ENCODE peak calls at places on chromosome 18, in nine cellular contexts. One of them, this sample, is unnamed. For H3K27me3 and H3K36me3, the result is how much of the 10 kb centered on the place peaks cover.

GRCh38 chr18:35239314-35239713 is 1.5 kb upstream of the ZNF397 start:
- DNase-seq in CD8-positive, alpha-beta memory T cell: no peak
- DNase-seq in WERI-Rb-1: no peak
- DNase-seq in heart left ventricle: no peak
- DNase-seq in breast epithelium: no peak
- DNase-seq in GM23338: no peak
- DNase-seq in NT2/D1: no peak
- DNase-seq in mesendoderm: no peak
- DNase-seq in HAP-1: no peak
- DNase-seq in this sample: no peak

GRCh38 chr18:52152036-52152435 is 188.0 kb upstream of the DCC start:
- DNase-seq in CD8-positive, alpha-beta memory T cell: no peak
- DNase-seq in WERI-Rb-1: no peak
- DNase-seq in heart left ventricle: no peak
- DNase-seq in breast epithelium: no peak
- DNase-seq in GM23338: no peak
- DNase-seq in NT2/D1: no peak
- DNase-seq in mesendoderm: no peak
- DNase-seq in HAP-1: no peak
- DNase-seq in this sample: no peak

GRCh38 chr18:21762181-21762772 is 21.7 kb downstream of the MIB1 start:
- DNase-seq in CD8-positive, alpha-beta memory T cell: no peak
- DNase-seq in WERI-Rb-1: no peak
- DNase-seq in heart left ventricle: no peak
- DNase-seq in breast epithelium: no peak
- DNase-seq in GM23338: no peak
- DNase-seq in NT2/D1: no peak
- DNase-seq in mesendoderm: no peak
- DNase-seq in HAP-1: no peak
- DNase-seq in this sample: no peak

GRCh38 chr18:49016648-49017539 is 66.1 kb upstream of the SMAD7 start:
- DNase-seq in CD8-positive, alpha-beta memory T cell: no peak
- DNase-seq in WERI-Rb-1: peak
- DNase-seq in heart left ventricle: peak
- DNase-seq in breast epithelium: peak
- DNase-seq in GM23338: peak
- DNase-seq in NT2/D1: no peak
- DNase-seq in mesendoderm: peak
- DNase-seq in HAP-1: peak
- DNase-seq in this sample: peak

GRCh38 chr18:58400337-58400885 is 228.5 kb downstream of the ALPK2 start:
- DNase-seq in CD8-positive, alpha-beta memory T cell: no peak
- DNase-seq in WERI-Rb-1: no peak
- DNase-seq in heart left ventricle: no peak
- DNase-seq in breast epithelium: no peak
- DNase-seq in GM23338: no peak
- DNase-seq in NT2/D1: no peak
- DNase-seq in mesendoderm: no peak
- DNase-seq in HAP-1: no peak
- DNase-seq in this sample: no peak

GRCh38 chr18:46657115-46657955 is at the start of gene LOXHD1:
- DNase-seq in CD8-positive, alpha-beta memory T cell: no peak
- DNase-seq in WERI-Rb-1: no peak
- DNase-seq in heart left ventricle: no peak
- DNase-seq in breast epithelium: no peak
- DNase-seq in GM23338: peak
- DNase-seq in NT2/D1: no peak
- DNase-seq in mesendoderm: peak
- DNase-seq in HAP-1: no peak
- DNase-seq in this sample: no peak

GRCh38 chr18:58670561-58671121 is 624 bp upstream of the MALT1 start:
- DNase-seq in CD8-positive, alpha-beta memory T cell: no peak
- DNase-seq in WERI-Rb-1: no peak
- DNase-seq in heart left ventricle: no peak
- DNase-seq in breast epithelium: no peak
- DNase-seq in GM23338: peak
- DNase-seq in NT2/D1: no peak
- DNase-seq in mesendoderm: no peak
- DNase-seq in HAP-1: no peak
- DNase-seq in this sample: peak

GRCh38 chr18:26460449-26461091 is 87.8 kb downstream of the KCTD1 start:
- DNase-seq in CD8-positive, alpha-beta memory T cell: no peak
- DNase-seq in WERI-Rb-1: no peak
- DNase-seq in heart left ventricle: peak
- DNase-seq in breast epithelium: no peak
- DNase-seq in GM23338: no peak
- DNase-seq in NT2/D1: no peak
- DNase-seq in mesendoderm: no peak
- DNase-seq in HAP-1: peak
- DNase-seq in this sample: no peak

GRCh38 chr18:67216846-67217245 is 299.7 kb downstream of the DSEL start:
- DNase-seq in CD8-positive, alpha-beta memory T cell: no peak
- DNase-seq in WERI-Rb-1: no peak
- DNase-seq in heart left ventricle: no peak
- DNase-seq in breast epithelium: no peak
- DNase-seq in GM23338: no peak
- DNase-seq in NT2/D1: no peak
- DNase-seq in mesendoderm: no peak
- DNase-seq in HAP-1: no peak
- DNase-seq in this sample: no peak

GRCh38 chr18:55510809-55511208 is 77.2 kb downstream of the TCF4 start:
- DNase-seq in CD8-positive, alpha-beta memory T cell: no peak
- DNase-seq in WERI-Rb-1: no peak
- DNase-seq in heart left ventricle: peak
- DNase-seq in breast epithelium: no peak
- DNase-seq in GM23338: peak
- DNase-seq in NT2/D1: no peak
- DNase-seq in mesendoderm: no peak
- DNase-seq in HAP-1: no peak
- DNase-seq in this sample: no peak

GRCh38 chr18:46471809-46472498 is 185.1 kb downstream of the LOXHD1 start:
- DNase-seq in CD8-positive, alpha-beta memory T cell: no peak
- DNase-seq in WERI-Rb-1: no peak
- DNase-seq in heart left ventricle: no peak
- DNase-seq in breast epithelium: no peak
- DNase-seq in GM23338: no peak
- DNase-seq in NT2/D1: no peak
- DNase-seq in mesendoderm: no peak
- DNase-seq in HAP-1: no peak
- DNase-seq in this sample: no peak

GRCh38 chr18:58535340-58536186 is 93.3 kb downstream of the ALPK2 start:
- DNase-seq in CD8-positive, alpha-beta memory T cell: no peak
- DNase-seq in WERI-Rb-1: no peak
- DNase-seq in heart left ventricle: no peak
- DNase-seq in breast epithelium: no peak
- DNase-seq in GM23338: no peak
- DNase-seq in NT2/D1: no peak
- DNase-seq in mesendoderm: no peak
- DNase-seq in HAP-1: no peak
- DNase-seq in this sample: no peak

GRCh38 chr18:46073474-46074331 is 1.6 kb upstream of the PSTPIP2 start:
- DNase-seq in CD8-positive, alpha-beta memory T cell: peak
- DNase-seq in WERI-Rb-1: peak
- DNase-seq in heart left ventricle: no peak
- DNase-seq in breast epithelium: no peak
- DNase-seq in GM23338: peak
- DNase-seq in NT2/D1: no peak
- DNase-seq in mesendoderm: peak
- DNase-seq in HAP-1: peak
- DNase-seq in this sample: peak

GRCh38 chr18:4453712-4454547 is 1.2 kb downstream of the DLGAP1 start:
- DNase-seq in CD8-positive, alpha-beta memory T cell: no peak
- DNase-seq in WERI-Rb-1: no peak
- DNase-seq in heart left ventricle: no peak
- DNase-seq in breast epithelium: no peak
- DNase-seq in GM23338: peak
- DNase-seq in NT2/D1: peak
- DNase-seq in mesendoderm: peak
- DNase-seq in HAP-1: peak
- DNase-seq in this sample: peak

GRCh38 chr18:4450065-4450676 is 4.9 kb downstream of the DLGAP1 start:
- DNase-seq in CD8-positive, alpha-beta memory T cell: no peak
- DNase-seq in WERI-Rb-1: no peak
- DNase-seq in heart left ventricle: no peak
- DNase-seq in breast epithelium: no peak
- DNase-seq in GM23338: no peak
- DNase-seq in NT2/D1: no peak
- DNase-seq in mesendoderm: peak
- DNase-seq in HAP-1: peak
- DNase-seq in this sample: no peak

GRCh38 chr18:4455113-4455811 is at the start of gene DLGAP1:
- DNase-seq in CD8-positive, alpha-beta memory T cell: no peak
- DNase-seq in WERI-Rb-1: peak
- DNase-seq in heart left ventricle: peak
- DNase-seq in breast epithelium: peak
- DNase-seq in GM23338: peak
- DNase-seq in NT2/D1: peak
- DNase-seq in mesendoderm: peak
- DNase-seq in HAP-1: peak
- DNase-seq in this sample: peak

DNA sequence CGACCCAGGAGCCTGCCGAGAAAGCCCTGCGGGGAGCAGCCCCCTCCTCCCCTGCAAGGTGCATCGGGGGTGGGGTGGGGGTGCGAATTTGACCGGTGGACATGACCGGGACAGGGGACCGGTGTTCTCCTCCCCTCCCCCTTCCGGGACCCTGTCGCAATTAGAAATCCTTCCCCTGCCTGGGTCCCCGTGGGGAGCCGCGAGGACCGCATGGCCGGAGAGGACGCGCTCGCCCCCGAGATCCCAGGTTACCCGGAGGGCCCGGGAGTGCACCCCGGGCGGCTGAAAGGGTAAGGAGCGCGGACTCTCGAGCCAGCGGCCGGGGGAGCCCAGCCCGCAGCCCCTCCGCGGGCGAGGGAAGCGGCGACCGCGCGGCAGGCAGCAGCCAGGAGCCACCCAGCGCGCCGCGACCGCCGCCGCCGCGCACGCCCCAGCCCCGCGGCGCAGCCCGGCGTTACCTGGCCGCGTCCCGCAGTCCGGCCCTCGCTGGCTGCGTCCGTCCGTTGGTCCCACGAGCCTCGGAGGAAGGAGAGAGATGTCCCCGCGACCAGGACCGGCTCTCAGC is 477 bp downstream of the DLGAP1 start:
- DNase-seq in CD8-positive, alpha-beta memory T cell: no peak
- DNase-seq in WERI-Rb-1: no peak
- DNase-seq in heart left ventricle: no peak
- DNase-seq in breast epithelium: no peak
- DNase-seq in GM23338: peak
- DNase-seq in NT2/D1: peak
- DNase-seq in mesendoderm: no peak
- DNase-seq in HAP-1: peak
- DNase-seq in this sample: no peak
- H3K27me3 ChIP-seq in CD8-positive, alpha-beta memory T cell: under half
- H3K27me3 ChIP-seq in WERI-Rb-1: half or more
- H3K27me3 ChIP-seq in heart left ventricle: under half
- H3K27me3 ChIP-seq in breast epithelium: under half
- H3K27me3 ChIP-seq in GM23338: under half
- H3K27me3 ChIP-seq in NT2/D1: under half
- H3K27me3 ChIP-seq in mesendoderm: under half
- H3K27me3 ChIP-seq in HAP-1: under half
- H3K27me3 ChIP-seq in this sample: under half

DNA sequence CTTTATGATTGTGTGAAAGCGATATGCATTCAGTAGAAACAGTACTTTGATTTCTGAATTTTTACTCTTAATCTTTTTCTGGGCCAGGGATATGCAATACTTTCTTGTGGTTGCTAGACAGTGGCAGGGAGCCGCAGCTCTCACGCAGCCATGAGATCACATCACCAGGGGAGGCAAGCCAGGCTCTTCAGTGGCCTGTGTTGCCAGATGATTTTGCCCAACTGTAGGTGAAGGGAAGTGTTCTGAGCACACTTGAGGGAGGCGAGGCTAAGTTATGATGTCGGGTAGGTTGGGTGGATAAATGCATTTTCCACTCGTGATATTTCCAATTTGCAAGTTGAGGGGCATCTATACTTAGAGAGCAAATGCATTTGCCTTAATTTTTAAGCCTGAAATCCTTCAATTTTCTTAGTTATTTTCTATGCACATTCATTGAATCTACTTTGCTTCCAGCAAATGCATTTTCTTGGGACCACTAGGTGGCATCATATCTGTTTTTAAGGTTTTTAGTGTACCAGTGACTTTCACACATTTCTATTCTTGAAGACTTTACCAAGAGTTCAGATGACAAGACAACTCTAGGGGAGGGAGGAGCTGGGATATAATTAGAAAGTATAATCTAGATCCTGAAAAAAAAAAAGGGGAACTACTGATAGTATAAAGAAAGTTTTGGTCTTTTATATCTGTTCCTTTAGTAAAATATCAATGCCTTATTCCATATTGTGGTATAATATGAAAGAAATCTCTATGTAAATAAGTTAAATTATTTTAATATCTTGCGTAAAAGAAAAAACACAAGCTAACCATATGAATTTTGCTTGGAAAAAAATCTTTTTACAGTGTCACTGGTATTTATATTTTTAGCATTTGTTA is 643.3 kb downstream of the SOCS6 start:
- DNase-seq in CD8-positive, alpha-beta memory T cell: no peak
- DNase-seq in WERI-Rb-1: no peak
- DNase-seq in heart left ventricle: no peak
- DNase-seq in breast epithelium: no peak
- DNase-seq in GM23338: peak
- DNase-seq in NT2/D1: no peak
- DNase-seq in mesendoderm: peak
- DNase-seq in HAP-1: peak
- DNase-seq in this sample: peak
- H3K36me3 ChIP-seq in CD8-positive, alpha-beta memory T cell: under half
- H3K36me3 ChIP-seq in WERI-Rb-1: under half
- H3K36me3 ChIP-seq in heart left ventricle: under half
- H3K36me3 ChIP-seq in breast epithelium: under half
- H3K36me3 ChIP-seq in GM23338: under half
- H3K36me3 ChIP-seq in NT2/D1: under half
- H3K36me3 ChIP-seq in mesendoderm: under half
- H3K36me3 ChIP-seq in HAP-1: under half
- H3K36me3 ChIP-seq in this sample: under half

DNA sequence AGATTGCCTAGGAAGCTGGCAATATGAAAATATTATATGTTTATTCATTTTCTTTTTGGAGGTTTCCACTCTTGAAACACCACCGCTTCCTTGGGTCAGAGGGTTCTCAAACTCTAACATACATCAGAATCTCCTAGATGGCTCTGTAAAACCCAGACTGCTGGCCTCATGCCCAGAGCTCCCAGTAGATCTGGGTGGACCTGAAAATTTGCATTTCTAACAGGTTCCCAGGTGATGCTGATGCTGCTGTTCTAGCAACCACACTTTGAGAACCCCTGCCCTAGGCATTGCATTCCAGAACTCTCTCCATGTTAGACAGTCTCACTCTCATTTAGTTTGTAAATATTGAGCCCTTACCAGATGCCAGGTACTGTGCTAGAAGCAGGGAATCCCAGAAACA is 139.4 kb downstream of the FAM210A start:
- DNase-seq in CD8-positive, alpha-beta memory T cell: no peak
- DNase-seq in WERI-Rb-1: no peak
- DNase-seq in heart left ventricle: no peak
- DNase-seq in breast epithelium: no peak
- DNase-seq in GM23338: no peak
- DNase-seq in NT2/D1: no peak
- DNase-seq in mesendoderm: no peak
- DNase-seq in HAP-1: no peak
- DNase-seq in this sample: no peak
- H3K27me3 ChIP-seq in CD8-positive, alpha-beta memory T cell: under half
- H3K27me3 ChIP-seq in WERI-Rb-1: under half
- H3K27me3 ChIP-seq in heart left ventricle: under half
- H3K27me3 ChIP-seq in breast epithelium: under half
- H3K27me3 ChIP-seq in GM23338: under half
- H3K27me3 ChIP-seq in NT2/D1: under half
- H3K27me3 ChIP-seq in mesendoderm: under half
- H3K27me3 ChIP-seq in HAP-1: under half
- H3K27me3 ChIP-seq in this sample: under half

GRCh38 chr18:24160086-24160485 is 21.2 kb downstream of the CABYR start:
- DNase-seq in CD8-positive, alpha-beta memory T cell: no peak
- DNase-seq in WERI-Rb-1: no peak
- DNase-seq in heart left ventricle: no peak
- DNase-seq in breast epithelium: no peak
- DNase-seq in GM23338: no peak
- DNase-seq in NT2/D1: no peak
- DNase-seq in mesendoderm: no peak
- DNase-seq in HAP-1: no peak
- DNase-seq in this sample: no peak
- H3K36me3 ChIP-seq in CD8-positive, alpha-beta memory T cell: under half
- H3K36me3 ChIP-seq in WERI-Rb-1: under half
- H3K36me3 ChIP-seq in heart left ventricle: under half
- H3K36me3 ChIP-seq in breast epithelium: under half
- H3K36me3 ChIP-seq in GM23338: under half
- H3K36me3 ChIP-seq in NT2/D1: half or more
- H3K36me3 ChIP-seq in mesendoderm: under half
- H3K36me3 ChIP-seq in HAP-1: under half
- H3K36me3 ChIP-seq in this sample: under half